ENCODE peak calls at places on chromosome 6, in four cellular contexts. R is AG10803, T is foreskin fibroblast, W is heart right ventricle. Y is an unnamed sample.

GRCh38 chr6:18488004-18488403 is 100.9 kb downstream of the RNF144B start:
- DNase-seq in T (no peak), W (no peak), R (no peak), Y (no peak)

GRCh38 chr6:70549327-70549726 is 17.4 kb upstream of the SDHAF4 start:
- DNase-seq in T (no peak), W (no peak), R (peak), Y (no peak)

GRCh38 chr6:38220069-38220723 is 400.7 kb downstream of the ZFAND3 start:
- DNase-seq in T (no peak), R (no peak), W (no peak), Y (no peak)

GRCh38 chr6:166036321-166037105 is 131.1 kb downstream of the TBXT start:
- DNase-seq in R (no peak), T (peak), W (no peak), Y (no peak)

GRCh38 chr6:7726416-7727149 is 684 bp downstream of the BMP6 start:
- DNase-seq in W (peak), T (peak), R (no peak), Y (no peak)

GRCh38 chr6:124956018-124956417 is 6.2 kb upstream of the RNF217 start:
- DNase-seq in T (no peak), W (no peak), R (no peak), Y (no peak)

GRCh38 chr6:34056301-34056700 is 89.6 kb downstream of the GRM4 start:
- DNase-seq in W (peak), R (peak), T (peak), Y (no peak)

GRCh38 chr6:166697113-166697512 is 70.1 kb upstream of the RPS6KA2 start:
- DNase-seq in R (no peak), T (no peak), W (no peak), Y (no peak)

GRCh38 chr6:113860165-113860955 is 3.2 kb downstream of the MARCKS start:
- DNase-seq in R (peak), W (peak), T (peak), Y (peak)

GRCh38 chr6:163457637-163458561 is 43.4 kb downstream of the QKI start:
- DNase-seq in W (no peak), T (peak), R (peak), Y (peak)

GRCh38 chr6:148005806-148006205 is 336.8 kb upstream of the SASH1 start:
- DNase-seq in R (no peak), W (no peak), T (no peak), Y (no peak)

GRCh38 chr6:147999001-147999540 is 343.6 kb upstream of the SASH1 start:
- DNase-seq in W (no peak), R (no peak), T (no peak), Y (no peak)

DNA sequence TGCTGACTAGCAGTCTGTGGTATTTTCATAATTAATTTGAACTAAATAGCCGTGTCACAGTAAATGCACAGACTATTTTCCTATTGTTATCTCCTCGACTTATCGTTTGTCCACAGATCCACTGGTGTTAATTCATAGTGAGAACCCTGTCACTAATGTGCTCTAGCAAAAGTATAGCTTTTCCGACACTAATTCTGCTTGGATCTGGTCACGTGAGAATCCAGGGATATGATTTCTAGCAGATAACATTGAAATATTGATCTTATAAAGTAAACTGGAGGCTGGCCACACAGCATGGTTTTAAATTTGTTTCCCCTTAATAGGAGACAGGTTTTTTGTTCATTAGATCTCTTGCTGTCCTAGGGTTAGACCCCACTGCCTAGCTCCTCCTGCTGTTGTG is 340.6 kb upstream of the SASH1 start:
- DNase-seq in R (no peak), W (no peak), T (peak), Y (no peak)
- H3K4me3 ChIP-seq in R (no peak), W (no peak), T (no peak), Y (no peak)

GRCh38 chr6:98824163-98824906 is 10.0 kb upstream of the POU3F2 start:
- DNase-seq in T (peak), W (no peak), R (no peak), Y (no peak)
- H3K4me3 ChIP-seq in T (no peak), W (peak), R (peak), Y (no peak)

DNA sequence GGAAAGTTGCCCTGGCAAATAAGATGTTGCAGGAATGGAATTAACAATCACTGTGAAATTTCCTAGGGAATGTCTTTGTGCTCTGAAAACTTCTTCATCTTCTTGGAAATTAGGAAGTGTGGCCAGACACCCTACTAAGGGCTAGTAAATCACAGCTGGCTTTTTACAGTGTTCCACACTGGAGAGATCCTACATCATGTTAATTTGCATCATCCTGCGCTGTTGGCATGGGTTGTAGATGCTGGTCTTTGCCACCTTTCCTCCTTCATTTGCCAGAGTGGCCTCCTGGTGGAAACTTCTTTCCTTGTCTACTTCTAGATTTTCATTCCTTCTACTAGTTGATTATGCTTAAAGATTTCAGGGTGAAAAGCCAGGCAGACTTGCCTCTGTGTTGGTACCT is 2.7 kb downstream of the TNFAIP3 start:
- DNase-seq in T (no peak), W (no peak), R (no peak), Y (no peak)
- H3K4me3 ChIP-seq in T (no peak), W (no peak), R (no peak), Y (peak)

GRCh38 chr6:27470023-27470422 is 2.9 kb downstream of the ZNF184 start:
- DNase-seq in W (no peak), R (no peak), T (no peak), Y (no peak)

GRCh38 chr6:27471365-27472115 is 1.4 kb downstream of the ZNF184 start:
- DNase-seq in R (no peak), W (no peak), T (no peak), Y (no peak)

GRCh38 chr6:27472617-27473400 is at the start of gene ZNF184:
- DNase-seq in R (peak), T (peak), W (peak), Y (peak)

GRCh38 chr6:27474172-27474465 is 1.2 kb upstream of the ZNF184 start:
- DNase-seq in W (no peak), R (no peak), T (no peak), Y (no peak)

GRCh38 chr6:27472182-27472616 is 706 bp downstream of the ZNF184 start:
- DNase-seq in R (peak), T (peak), W (no peak), Y (peak)
- H3K4me3 ChIP-seq in R (peak), T (peak), W (peak), Y (peak)

GRCh38 chr6:152380351-152380767 is 256.8 kb downstream of the SYNE1 start:
- DNase-seq in R (peak), W (no peak), T (peak), Y (peak)
- H3K4me3 ChIP-seq in R (peak), W (peak), T (peak), Y (peak)

GRCh38 chr6:16473908-16474791 is 235.8 kb downstream of the GMPR start:
- DNase-seq in T (no peak), W (no peak), R (no peak), Y (no peak)
- H3K4me3 ChIP-seq in T (no peak), W (no peak), R (no peak), Y (no peak)

Y was measured in HepG2.